ENCODE peak calls at places on chromosomes 11 and 22, in seven cellular contexts. One of them, this sample, is unnamed.

GRCh38 chr22:30217698-30218565 is 28.6 kb downstream of the LIF start:
- DNase-seq in SK-N-SH: no peak
- DNase-seq in T47D: no peak
- DNase-seq in HCT116: no peak
- DNase-seq in HepG2: no peak
- DNase-seq in K562: no peak
- DNase-seq in GM12878: no peak
- DNase-seq in this sample: no peak

GRCh38 chr11:19055016-19055415 is 5.5 kb downstream of the MRGPRX2 start:
- DNase-seq in SK-N-SH: no peak
- DNase-seq in T47D: no peak
- DNase-seq in HCT116: no peak
- DNase-seq in HepG2: no peak
- DNase-seq in K562: no peak
- DNase-seq in GM12878: no peak
- DNase-seq in this sample: no peak

GRCh38 chr11:91795139-91795887 is 429.3 kb upstream of the FAT3 start:
- DNase-seq in SK-N-SH: no peak
- DNase-seq in T47D: peak
- DNase-seq in HCT116: no peak
- DNase-seq in HepG2: no peak
- DNase-seq in K562: no peak
- DNase-seq in GM12878: no peak
- DNase-seq in this sample: no peak

GRCh38 chr11:848380-848931 is 5.8 kb downstream of the TSPAN4 start:
- DNase-seq in SK-N-SH: peak
- DNase-seq in T47D: peak
- DNase-seq in HCT116: no peak
- DNase-seq in HepG2: no peak
- DNase-seq in K562: peak
- DNase-seq in GM12878: no peak
- DNase-seq in this sample: no peak

GRCh38 chr11:73149105-73149504 is 7.0 kb upstream of the FCHSD2 start:
- DNase-seq in SK-N-SH: no peak
- DNase-seq in T47D: no peak
- DNase-seq in HCT116: no peak
- DNase-seq in HepG2: no peak
- DNase-seq in K562: no peak
- DNase-seq in GM12878: no peak
- DNase-seq in this sample: no peak

GRCh38 chr22:25362883-25363240 is 143.4 kb downstream of the CRYBB2 start:
- DNase-seq in SK-N-SH: no peak
- DNase-seq in T47D: no peak
- DNase-seq in HCT116: no peak
- DNase-seq in HepG2: no peak
- DNase-seq in K562: no peak
- DNase-seq in GM12878: no peak
- DNase-seq in this sample: no peak

GRCh38 chr11:101346591-101346990 is 217.0 kb upstream of the PGR start:
- DNase-seq in SK-N-SH: no peak
- DNase-seq in T47D: no peak
- DNase-seq in HCT116: no peak
- DNase-seq in HepG2: no peak
- DNase-seq in K562: no peak
- DNase-seq in GM12878: no peak
- DNase-seq in this sample: no peak

GRCh38 chr11:119316729-119317591 is at the start of gene MCAM:
- DNase-seq in SK-N-SH: peak
- DNase-seq in T47D: no peak
- DNase-seq in HCT116: no peak
- DNase-seq in HepG2: peak
- DNase-seq in K562: peak
- DNase-seq in GM12878: no peak
- DNase-seq in this sample: no peak

GRCh38 chr22:36629320-36629719 is 74.2 kb downstream of the CACNG2 start:
- DNase-seq in SK-N-SH: no peak
- DNase-seq in T47D: no peak
- DNase-seq in HCT116: no peak
- DNase-seq in HepG2: no peak
- DNase-seq in K562: no peak
- DNase-seq in GM12878: no peak
- DNase-seq in this sample: no peak

GRCh38 chr22:50576070-50576469 is 2.2 kb downstream of the CPT1B start:
- DNase-seq in SK-N-SH: peak
- DNase-seq in T47D: no peak
- DNase-seq in HCT116: peak
- DNase-seq in HepG2: peak
- DNase-seq in K562: peak
- DNase-seq in GM12878: no peak
- DNase-seq in this sample: no peak

GRCh38 chr22:44214187-44214586 is 33.5 kb downstream of the PARVG start:
- DNase-seq in SK-N-SH: no peak
- DNase-seq in T47D: no peak
- DNase-seq in HCT116: no peak
- DNase-seq in HepG2: no peak
- DNase-seq in K562: no peak
- DNase-seq in GM12878: no peak
- DNase-seq in this sample: peak

GRCh38 chr11:130070109-130070828 is 575 bp downstream of the APLP2 start:
- DNase-seq in SK-N-SH: peak
- DNase-seq in T47D: peak
- DNase-seq in HCT116: no peak
- DNase-seq in HepG2: no peak
- DNase-seq in K562: peak
- DNase-seq in GM12878: no peak
- DNase-seq in this sample: peak

GRCh38 chr11:12019337-12019736 is 10.9 kb upstream of the DKK3 start:
- DNase-seq in SK-N-SH: no peak
- DNase-seq in T47D: no peak
- DNase-seq in HCT116: no peak
- DNase-seq in HepG2: peak
- DNase-seq in K562: no peak
- DNase-seq in GM12878: no peak
- DNase-seq in this sample: no peak

GRCh38 chr11:117090111-117090706 is 8.0 kb downstream of the SIK3 start:
- DNase-seq in SK-N-SH: no peak
- DNase-seq in T47D: no peak
- DNase-seq in HCT116: peak
- DNase-seq in HepG2: no peak
- DNase-seq in K562: no peak
- DNase-seq in GM12878: no peak
- DNase-seq in this sample: no peak

GRCh38 chr11:86068951-86069407 is at the start of gene PICALM:
- DNase-seq in SK-N-SH: peak
- DNase-seq in T47D: peak
- DNase-seq in HCT116: peak
- DNase-seq in HepG2: peak
- DNase-seq in K562: peak
- DNase-seq in GM12878: peak
- DNase-seq in this sample: peak

GRCh38 chr11:86066606-86067229 is 2.2 kb downstream of the PICALM start:
- DNase-seq in SK-N-SH: no peak
- DNase-seq in T47D: no peak
- DNase-seq in HCT116: no peak
- DNase-seq in HepG2: no peak
- DNase-seq in K562: no peak
- DNase-seq in GM12878: no peak
- DNase-seq in this sample: no peak

GRCh38 chr11:86067230-86068137 is 1.4 kb downstream of the PICALM start:
- DNase-seq in SK-N-SH: no peak
- DNase-seq in T47D: no peak
- DNase-seq in HCT116: no peak
- DNase-seq in HepG2: peak
- DNase-seq in K562: peak
- DNase-seq in GM12878: no peak
- DNase-seq in this sample: no peak

GRCh38 chr11:86069408-86070086 is 663 bp upstream of the PICALM start:
- DNase-seq in SK-N-SH: peak
- DNase-seq in T47D: no peak
- DNase-seq in HCT116: peak
- DNase-seq in HepG2: peak
- DNase-seq in K562: peak
- DNase-seq in GM12878: peak
- DNase-seq in this sample: peak

DNA sequence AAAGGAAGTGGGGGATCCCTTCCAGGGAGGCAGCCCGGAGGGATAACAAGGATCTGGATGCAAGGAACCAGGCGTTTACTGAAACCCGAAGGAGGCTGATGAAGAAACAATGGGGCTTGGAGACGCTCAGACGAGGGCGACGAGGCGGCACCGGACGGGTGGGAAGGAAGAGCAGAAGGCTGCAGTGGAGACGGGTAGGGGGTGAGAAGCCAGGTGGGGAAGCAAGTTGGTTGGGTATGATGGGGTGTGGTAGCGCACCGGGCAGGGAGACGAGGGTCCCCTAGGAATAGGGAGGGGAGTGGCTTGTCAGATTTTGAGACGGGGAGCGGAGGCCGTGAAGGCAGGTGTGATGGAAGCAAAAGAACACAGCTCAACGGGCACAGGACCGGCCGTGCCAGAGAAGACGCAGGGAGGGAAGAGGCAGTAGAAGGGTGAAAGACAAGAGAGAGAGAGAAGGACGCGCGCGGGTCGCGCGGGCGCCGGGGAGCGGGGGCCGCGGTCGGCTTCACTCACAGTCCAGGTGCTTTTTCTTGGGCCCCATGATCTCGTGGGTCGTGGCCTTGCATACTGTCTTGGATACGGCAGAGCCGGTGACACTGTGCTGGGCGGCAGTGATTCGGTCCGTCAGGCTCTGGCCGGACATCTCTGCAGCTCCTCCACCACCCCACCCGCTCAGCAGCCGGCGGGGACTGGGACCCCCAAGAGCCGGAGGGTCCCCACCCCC is 584 bp downstream of the PICALM start:
- DNase-seq in SK-N-SH: peak
- DNase-seq in T47D: no peak
- DNase-seq in HCT116: no peak
- DNase-seq in HepG2: peak
- DNase-seq in K562: peak
- DNase-seq in GM12878: no peak
- DNase-seq in this sample: peak
- TF ChIP-seq JUND in SK-N-SH: no peak
- TF ChIP-seq JUND in T47D: no peak
- TF ChIP-seq JUND in HCT116: no peak
- TF ChIP-seq JUND in HepG2: no peak
- TF ChIP-seq JUND in K562: peak
- TF ChIP-seq JUND in GM12878: no peak
- TF ChIP-seq JUND in this sample: no peak

GRCh38 chr11:9758676-9759518 is 95.0 kb downstream of the SWAP70 start:
- DNase-seq in SK-N-SH: peak
- DNase-seq in T47D: peak
- DNase-seq in HCT116: peak
- DNase-seq in HepG2: peak
- DNase-seq in K562: peak
- DNase-seq in GM12878: no peak
- DNase-seq in this sample: peak
- TF ChIP-seq JUND in SK-N-SH: no peak
- TF ChIP-seq JUND in T47D: no peak
- TF ChIP-seq JUND in HCT116: no peak
- TF ChIP-seq JUND in HepG2: peak
- TF ChIP-seq JUND in K562: peak
- TF ChIP-seq JUND in GM12878: no peak
- TF ChIP-seq JUND in this sample: no peak

DNA sequence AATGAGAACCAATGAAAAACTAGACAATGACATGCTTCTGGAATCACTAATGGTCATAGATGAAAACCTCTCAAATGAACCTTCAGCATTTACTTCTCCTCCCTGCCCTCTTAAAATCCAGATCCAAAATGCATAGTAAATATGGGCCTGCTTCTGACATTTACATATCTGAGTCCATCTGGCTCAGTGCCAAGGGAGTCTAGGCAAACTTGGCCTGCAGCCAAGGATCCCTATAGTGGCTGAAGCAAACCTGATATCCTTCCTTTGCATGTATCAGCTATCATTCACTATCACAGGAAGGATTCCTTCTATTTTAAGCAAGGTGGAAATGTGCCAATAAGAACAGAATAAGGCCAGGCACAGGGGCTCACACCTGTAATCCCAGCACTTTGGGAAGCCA is 104.9 kb downstream of the C11orf58 start:
- DNase-seq in SK-N-SH: peak
- DNase-seq in T47D: no peak
- DNase-seq in HCT116: no peak
- DNase-seq in HepG2: peak
- DNase-seq in K562: no peak
- DNase-seq in GM12878: no peak
- DNase-seq in this sample: no peak
- TF ChIP-seq JUND in SK-N-SH: no peak
- TF ChIP-seq JUND in T47D: no peak
- TF ChIP-seq JUND in HCT116: no peak
- TF ChIP-seq JUND in HepG2: no peak
- TF ChIP-seq JUND in K562: no peak
- TF ChIP-seq JUND in GM12878: no peak
- TF ChIP-seq JUND in this sample: no peak

DNA sequence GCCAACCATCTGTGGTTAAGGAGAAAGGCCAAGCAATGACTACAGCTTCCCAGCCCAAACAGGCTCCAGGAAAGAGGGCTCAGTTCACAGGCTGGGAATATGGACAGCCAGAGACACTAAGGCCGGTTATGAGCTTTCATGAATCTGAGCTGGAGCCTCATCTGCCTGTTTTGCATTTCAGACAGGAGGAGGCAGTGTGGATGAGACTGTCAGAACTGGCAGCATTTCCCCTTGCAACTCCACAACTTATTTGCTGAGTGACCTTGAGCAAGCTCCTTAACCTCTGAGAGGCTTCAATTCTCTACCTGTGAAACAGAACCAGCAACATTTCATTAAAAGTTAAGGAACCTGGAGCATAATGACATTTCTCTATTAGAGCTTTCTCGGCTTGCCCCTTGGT is 264.0 kb downstream of the ETS1 start:
- DNase-seq in SK-N-SH: no peak
- DNase-seq in T47D: no peak
- DNase-seq in HCT116: no peak
- DNase-seq in HepG2: no peak
- DNase-seq in K562: no peak
- DNase-seq in GM12878: no peak
- DNase-seq in this sample: no peak
- TF ChIP-seq JUND in SK-N-SH: no peak
- TF ChIP-seq JUND in T47D: no peak
- TF ChIP-seq JUND in HCT116: no peak
- TF ChIP-seq JUND in HepG2: no peak
- TF ChIP-seq JUND in K562: no peak
- TF ChIP-seq JUND in GM12878: no peak
- TF ChIP-seq JUND in this sample: no peak

GRCh38 chr22:47151490-47151889 is 389.0 kb downstream of the TBC1D22A start:
- DNase-seq in SK-N-SH: no peak
- DNase-seq in T47D: no peak
- DNase-seq in HCT116: no peak
- DNase-seq in HepG2: no peak
- DNase-seq in K562: no peak
- DNase-seq in GM12878: no peak
- DNase-seq in this sample: no peak
- TF ChIP-seq JUND in SK-N-SH: no peak
- TF ChIP-seq JUND in T47D: no peak
- TF ChIP-seq JUND in HCT116: no peak
- TF ChIP-seq JUND in HepG2: no peak
- TF ChIP-seq JUND in K562: no peak
- TF ChIP-seq JUND in GM12878: no peak
- TF ChIP-seq JUND in this sample: no peak

GRCh38 chr11:6365659-6366058 is 24.6 kb upstream of the SMPD1 start:
- DNase-seq in SK-N-SH: no peak
- DNase-seq in T47D: no peak
- DNase-seq in HCT116: no peak
- DNase-seq in HepG2: peak
- DNase-seq in K562: no peak
- DNase-seq in GM12878: no peak
- DNase-seq in this sample: no peak
- TF ChIP-seq JUND in SK-N-SH: no peak
- TF ChIP-seq JUND in T47D: no peak
- TF ChIP-seq JUND in HCT116: no peak
- TF ChIP-seq JUND in HepG2: no peak
- TF ChIP-seq JUND in K562: no peak
- TF ChIP-seq JUND in GM12878: no peak
- TF ChIP-seq JUND in this sample: no peak

This sample was measured in H1.